ENCODE peak calls at places on chromosomes 4 and X, in five cellular contexts. Z, O, V, I and P are unnamed samples.

GRCh38 chr4:102574317-102574716 is 73.2 kb downstream of the NFKB1 start:
- DNase-seq in I (no peak), V (no peak), O (no peak), Z (no peak), P (no peak)

GRCh38 chr4:20194079-20195013 is 57.4 kb upstream of the SLIT2 start:
- DNase-seq in V (no peak), Z (no peak), O (no peak), I (peak; percentile 77), P (peak; percentile 83)

GRCh38 chrX:373641-374471 is 12.9 kb downstream of the PPP2R3B start:
- DNase-seq in Z (no peak), V (peak; percentile 43), I (peak; percentile 33), O (no peak), P (no peak)

GRCh38 chrX:1529328-1529727 is 7.7 kb downstream of the P2RY8 start:
- DNase-seq in O (no peak), I (no peak), V (no peak), Z (no peak), P (no peak)

GRCh38 chr4:149518471-149518870 is 297.2 kb downstream of the IQCM start:
- DNase-seq in V (no peak), Z (no peak), I (no peak), O (no peak), P (peak; percentile 72)

GRCh38 chrX:132837126-132837525 is 121.3 kb downstream of the HS6ST2 start:
- DNase-seq in V (no peak), Z (no peak), I (peak; percentile 68), O (no peak), P (peak; percentile 85)

GRCh38 chrX:19882066-19882775 is 5.2 kb downstream of the SH3KBP1 start:
- DNase-seq in Z (no peak), I (no peak), V (no peak), O (no peak), P (peak; percentile 11)

GRCh38 chr4:178137732-178138471 is 695.7 kb upstream of the AGA start:
- DNase-seq in O (no peak), V (no peak), Z (no peak), I (no peak), P (no peak)

GRCh38 chr4:38804654-38805295 is at the start of gene TLR1:
- DNase-seq in O (no peak), Z (no peak), I (peak; percentile 68), V (no peak), P (peak; percentile 92)

GRCh38 chrX:49037883-49038475 is 5.2 kb downstream of the TFE3 start:
- DNase-seq in Z (no peak), O (no peak), I (peak; percentile 37), V (no peak), P (no peak)

GRCh38 chr4:139740531-139741041 is 75.0 kb downstream of the MGST2 start:
- DNase-seq in V (no peak), Z (peak; percentile 57), O (peak; percentile 85), I (peak; percentile 94), P (peak; percentile 51)

GRCh38 chr4:154073107-154073817 is 284.4 kb upstream of the SFRP2 start:
- DNase-seq in V (no peak), Z (no peak), I (peak; percentile 69), O (no peak), P (peak; percentile 87)

GRCh38 chrX:47232803-47233332 is at the start of gene USP11:
- DNase-seq in V (no peak), O (no peak), Z (peak; percentile 33), I (no peak), P (no peak)

GRCh38 chr4:176001171-176002006 is 64.3 kb upstream of the WDR17 start:
- DNase-seq in Z (peak; percentile 54), O (no peak), I (no peak), V (no peak), P (peak; percentile 27)

GRCh38 chrX:139882299-139882698 is 50.6 kb downstream of the ATP11C start:
- DNase-seq in Z (no peak), O (no peak), V (no peak), I (no peak), P (no peak)

GRCh38 chr4:156805696-156806095 is 165.9 kb downstream of the PDGFC start:
- DNase-seq in O (no peak), I (peak; percentile 74), V (no peak), Z (no peak), P (peak; percentile 71)

GRCh38 chr4:67651536-67651935 is 49.4 kb downstream of the UBA6 start:
- DNase-seq in V (no peak), O (no peak), I (no peak), Z (no peak), P (no peak)